ENCODE peak calls at places on chromosomes 13 and 19, in four cellular contexts. R, M, B and D are unnamed samples.

GRCh38 chr13:44232729-44233128 is 140.9 kb upstream of the SERP2 start:
- DNase-seq in R (no peak), M (no peak), B (no peak), D (no peak)

GRCh38 chr19:41261474-41262190 is 2.5 kb upstream of the HNRNPUL1 start:
- DNase-seq in R (no peak), M (no peak), B (no peak), D (no peak)

GRCh38 chr19:55258476-55258827 is 365 bp downstream of the PPP6R1 start:
- DNase-seq in R (peak; percentile 82), M (no peak), B (peak; percentile 87), D (no peak)

GRCh38 chr19:42540071-42540553 is 11.8 kb upstream of the CEACAM1 start:
- DNase-seq in R (no peak), M (peak; percentile 61), B (no peak), D (no peak)

GRCh38 chr19:4830768-4831265 is 695 bp downstream of the TICAM1 start:
- DNase-seq in R (peak; percentile 29), M (no peak), B (no peak), D (no peak)

GRCh38 chr13:91284335-91284734 is 63.2 kb upstream of the MIR17HG start:
- DNase-seq in R (no peak), M (no peak), B (no peak), D (no peak)

GRCh38 chr13:68234278-68234677 is 1004.1 kb upstream of the PCDH9 start:
- DNase-seq in R (no peak), M (no peak), B (peak; percentile 15), D (no peak)

GRCh38 chr19:2607712-2608601 is 94.5 kb downstream of the GNG7 start:
- DNase-seq in R (no peak), M (no peak), B (no peak), D (no peak)

GRCh38 chr13:64239372-64239771 is 2823.7 kb upstream of the PCDH20 start:
- DNase-seq in R (no peak), M (no peak), B (no peak), D (no peak)

GRCh38 chr19:10450853-10451609 is 30.7 kb downstream of the PDE4A start:
- DNase-seq in R (peak; percentile 97), M (peak; percentile 81), B (peak; percentile 58), D (peak; percentile 89)

GRCh38 chr19:39878398-39878797 is 32.2 kb upstream of the FBL start:
- DNase-seq in R (no peak), M (no peak), B (peak; percentile 26), D (no peak)

GRCh38 chr13:105579821-105580707 is 955.4 kb downstream of the EFNB2 start:
- DNase-seq in R (no peak), M (no peak), B (no peak), D (no peak)

GRCh38 chr19:9836021-9836420 is 903 bp downstream of the PIN1 start:
- DNase-seq in R (peak; percentile 8), M (no peak), B (peak; percentile 41), D (no peak)

GRCh38 chr19:6948884-6949283 is 61.5 kb downstream of the ADGRE1 start:
- DNase-seq in R (no peak), M (no peak), B (no peak), D (no peak)

GRCh38 chr13:84263354-84264069 is 381.2 kb upstream of the SLITRK1 start:
- DNase-seq in R (no peak), M (no peak), B (no peak), D (no peak)

GRCh38 chr13:34416833-34417425 is 525.1 kb upstream of the NBEA start:
- DNase-seq in R (no peak), M (no peak), B (no peak), D (no peak)

GRCh38 chr13:111295896-111296295 is 24.5 kb upstream of the TEX29 start:
- DNase-seq in R (no peak), M (no peak), B (no peak), D (no peak)

GRCh38 chr19:8022275-8022674 is 16.8 kb upstream of the ELAVL1 start:
- DNase-seq in R (peak; percentile 34), M (no peak), B (no peak), D (no peak)
- TF ChIP-seq TEAD4 in R (no peak), M (no peak), B (no peak), D (no peak)

GRCh38 chr19:14774373-14774772 is 4.0 kb downstream of the ADGRE2 start:
- DNase-seq in R (no peak), M (peak; percentile 29), B (no peak), D (no peak)
- TF ChIP-seq TEAD4 in R (no peak), M (no peak), B (no peak), D (no peak)

DNA sequence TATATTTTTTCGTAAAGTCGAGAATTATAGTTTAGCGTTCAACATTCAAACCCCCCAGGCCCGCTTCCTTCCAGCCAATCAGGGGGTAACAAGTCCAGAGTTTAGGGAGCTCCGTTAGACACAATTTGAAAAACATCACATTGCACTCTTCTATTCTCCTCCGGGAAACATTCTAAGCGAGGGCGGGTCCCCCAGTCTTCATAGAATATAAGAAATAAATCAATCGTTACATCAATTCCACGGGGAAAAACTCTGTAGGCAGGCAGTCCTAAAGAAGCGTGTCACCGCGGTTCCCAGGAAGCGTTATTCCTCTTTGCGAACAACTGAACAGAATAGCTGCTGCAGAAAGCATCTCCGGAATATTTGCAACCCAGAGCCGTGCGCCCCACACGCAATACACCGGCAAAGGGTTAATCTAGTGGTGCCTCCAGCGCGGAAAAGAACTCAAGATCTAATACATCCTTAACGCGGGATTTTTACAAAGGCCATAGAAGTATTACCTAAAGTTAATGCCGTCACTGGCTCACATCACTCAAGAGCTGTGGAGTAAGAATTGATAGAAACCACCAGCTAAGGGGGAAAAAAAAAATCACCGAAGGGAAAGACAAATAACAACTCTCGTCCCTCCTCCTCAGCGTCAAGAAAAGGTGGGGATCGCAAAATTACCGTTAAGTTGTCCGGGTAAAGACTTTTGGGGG is 65.1 kb downstream of the KCNRG start:
- DNase-seq in R (peak; percentile 22), M (no peak), B (peak; percentile 12), D (no peak)
- TF ChIP-seq TEAD4 in R (no peak), M (no peak), B (no peak), D (no peak)

DNA sequence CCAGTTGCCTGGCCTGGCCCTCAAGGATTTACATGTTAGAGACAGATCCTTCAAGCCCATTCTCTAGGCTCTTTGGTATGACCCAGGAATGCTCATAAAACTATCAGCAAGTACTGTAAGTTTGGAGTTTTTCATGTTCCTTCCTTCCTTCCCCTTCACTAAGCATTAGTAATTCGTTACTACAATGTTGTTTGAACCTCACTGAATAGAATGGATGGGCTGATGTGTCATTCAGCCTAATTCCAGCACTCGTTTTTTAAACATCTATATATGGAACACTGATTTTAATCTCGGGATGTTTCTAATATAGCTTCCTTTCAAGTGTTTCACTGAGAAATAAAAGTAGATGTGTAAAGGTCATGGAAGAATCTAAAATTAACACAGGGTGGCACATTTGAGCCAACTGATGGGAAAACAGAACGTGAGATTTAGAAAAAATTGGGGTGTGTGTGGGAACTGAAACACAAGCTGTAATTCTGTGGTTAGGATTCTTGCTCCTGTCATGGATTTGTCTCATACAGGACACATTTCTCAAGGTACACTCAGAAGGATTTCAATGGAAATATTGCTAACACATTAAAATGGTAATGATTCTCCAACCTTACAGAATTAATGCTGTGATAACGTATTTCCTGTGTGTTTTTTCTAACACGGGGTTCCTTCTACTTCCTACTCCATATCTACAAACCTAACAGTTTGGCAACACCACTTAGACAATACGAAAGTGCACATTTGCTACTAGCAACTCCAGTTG is 93.4 kb downstream of the FLT1 start:
- DNase-seq in R (no peak), M (no peak), B (no peak), D (no peak)
- TF ChIP-seq TEAD4 in R (no peak), M (no peak), B (no peak), D (no peak)

GRCh38 chr13:107743523-107743922 is 471.8 kb downstream of the LIG4 start:
- DNase-seq in R (no peak), M (no peak), B (no peak), D (no peak)

GRCh38 chr13:107742544-107742943 is 472.8 kb downstream of the LIG4 start:
- DNase-seq in R (no peak), M (no peak), B (no peak), D (no peak)

GRCh38 chr13:107743100-107743499 is 472.2 kb downstream of the LIG4 start:
- DNase-seq in R (no peak), M (no peak), B (no peak), D (no peak)

GRCh38 chr13:107743983-107744382 is 471.4 kb downstream of the LIG4 start:
- DNase-seq in R (no peak), M (no peak), B (no peak), D (no peak)
- TF ChIP-seq TEAD4 in R (no peak), M (no peak), B (no peak), D (no peak)